ENCODE peak calls at places on chromosomes 2 and 18, in seven cellular contexts. J, Q, U, T, Y, K and N are unnamed samples.
A peak's percentile ranks its signal among the peaks of the same experiment; 100 is the strongest.

GRCh38 chr2:102070058-102070642 is 72.4 kb upstream of the IL1R1 start:
- DNase-seq in J (no peak), Q (no peak), U (peak; percentile 96), T (no peak), Y (no peak), K (peak; percentile 97), N (no peak)

GRCh38 chr2:207166349-207167128 is 791 bp upstream of the KLF7 start:
- DNase-seq in J (peak; percentile 70), Q (peak; percentile 74), U (peak; percentile 89), T (peak; percentile 64), Y (peak; percentile 92), K (peak; percentile 86), N (peak; percentile 79)

GRCh38 chr2:168849610-168850009 is 40.6 kb downstream of the SPC25 start:
- DNase-seq in J (peak; percentile 87), Q (peak; percentile 76), U (peak; percentile 48), T (no peak), Y (peak; percentile 43), K (peak; percentile 47), N (no peak)

GRCh38 chr18:37668971-37669747 is 103.6 kb upstream of the CELF4 start:
- DNase-seq in J (no peak), Q (no peak), U (no peak), T (no peak), Y (peak; percentile 64), K (no peak), N (no peak)

GRCh38 chr2:143157001-143157798 is 28.0 kb downstream of the ARHGAP15 start:
- DNase-seq in J (no peak), Q (no peak), U (no peak), T (no peak), Y (no peak), K (no peak), N (no peak)

GRCh38 chr2:212777020-212777491 is 238.5 kb upstream of the ERBB4 start:
- DNase-seq in J (peak; percentile 47), Q (peak; percentile 19), U (no peak), T (no peak), Y (peak; percentile 77), K (peak; percentile 53), N (peak; percentile 20)

GRCh38 chr2:96549967-96550786 is 13.6 kb downstream of the ARID5A start:
- DNase-seq in J (no peak), Q (peak; percentile 77), U (peak; percentile 82), T (no peak), Y (peak; percentile 55), K (no peak), N (peak; percentile 62)

GRCh38 chr2:95728878-95729511 is 137.2 kb downstream of the TRIM43 start:
- DNase-seq in J (peak; percentile 58), Q (peak; percentile 80), U (peak; percentile 60), T (no peak), Y (no peak), K (peak; percentile 93), N (peak; percentile 81)

GRCh38 chr18:73023975-73024374 is 156.2 kb upstream of the NETO1 start:
- DNase-seq in J (no peak), Q (no peak), U (no peak), T (no peak), Y (no peak), K (no peak), N (no peak)

GRCh38 chr2:174577967-174578589 is 19.5 kb downstream of the WIPF1 start:
- DNase-seq in J (peak; percentile 61), Q (peak; percentile 23), U (no peak), T (no peak), Y (peak; percentile 38), K (peak; percentile 78), N (no peak)

GRCh38 chr2:241844066-241844728 is 14.5 kb downstream of the PDCD1 start:
- DNase-seq in J (peak; percentile 65), Q (peak; percentile 64), U (peak; percentile 85), T (peak; percentile 55), Y (peak; percentile 79), K (peak; percentile 32), N (no peak)
- H3K4me3 ChIP-seq in J (no peak overlapping the region), Q (peak overlapping the region; percentile 22), U (peak overlapping the region; percentile 60), T (peak overlapping the region; percentile 56), Y (peak overlapping the region; percentile 38), K (peak overlapping the region; percentile 47), N (no peak overlapping the region)

DNA sequence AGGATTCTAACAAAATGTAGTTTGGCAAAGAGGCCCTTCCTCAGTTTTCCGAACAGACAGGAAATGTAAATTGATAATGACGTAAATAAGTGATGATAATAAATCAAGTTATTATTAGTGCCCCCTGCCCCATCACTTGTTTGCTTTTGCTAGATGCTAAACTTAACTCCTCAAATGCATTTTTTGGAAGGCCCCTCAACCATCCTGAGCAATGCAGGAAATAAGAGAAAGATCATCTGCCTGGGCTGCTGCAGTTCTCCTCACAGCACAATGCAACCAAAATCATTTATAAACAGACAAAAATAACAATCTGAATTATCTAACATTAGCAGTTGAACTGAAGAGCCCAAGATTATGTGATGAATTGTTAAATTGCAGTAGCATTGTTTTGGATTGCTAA is 62.6 kb upstream of the PSMD14 start:
- DNase-seq in J (no peak), Q (no peak), U (no peak), T (no peak), Y (no peak), K (no peak), N (no peak)
- H3K27ac ChIP-seq in J (no peak overlapping the region), Q (no peak overlapping the region), U (no peak overlapping the region), T (peak overlapping the region; percentile 83), Y (no peak overlapping the region), K (no peak overlapping the region), N (no peak overlapping the region)

DNA sequence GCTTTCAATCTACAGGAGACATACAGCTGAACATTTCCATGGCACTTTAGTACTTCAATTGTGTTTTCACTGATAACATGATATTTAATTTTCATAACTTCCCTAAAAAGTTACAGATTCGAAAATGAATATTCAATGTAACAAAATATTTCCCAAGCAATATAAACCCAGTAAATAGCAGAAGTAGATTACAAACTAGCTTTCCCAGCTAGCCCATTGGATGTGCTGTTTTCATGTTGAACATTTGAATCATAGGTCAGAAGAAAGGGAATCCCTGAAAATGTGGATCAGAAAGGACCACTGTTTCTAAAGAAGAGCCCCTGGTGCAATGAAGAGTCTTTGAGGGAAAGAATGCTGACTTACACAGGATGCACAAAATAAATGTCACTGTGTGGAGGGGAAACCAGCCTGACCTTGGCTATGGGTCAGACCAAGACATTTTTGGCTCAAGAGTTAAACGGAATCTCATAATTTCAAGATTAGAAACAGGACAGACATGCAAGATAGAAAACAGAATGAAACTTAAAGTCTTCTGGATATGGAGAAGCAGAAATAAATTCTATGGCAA is 22.4 kb downstream of the CYTIP start:
- DNase-seq in J (no peak), Q (no peak), U (no peak), T (no peak), Y (no peak), K (no peak), N (no peak)
- H3K36me3 ChIP-seq in J (peaks cover 23% of the 10 kb centered on the region), Q (no peaks in the 10 kb centered on the region), U (no peaks in the 10 kb centered on the region), T (peaks cover 87% of the 10 kb centered on the region), Y (no peaks in the 10 kb centered on the region), K (no peaks in the 10 kb centered on the region), N (no peaks in the 10 kb centered on the region)

DNA sequence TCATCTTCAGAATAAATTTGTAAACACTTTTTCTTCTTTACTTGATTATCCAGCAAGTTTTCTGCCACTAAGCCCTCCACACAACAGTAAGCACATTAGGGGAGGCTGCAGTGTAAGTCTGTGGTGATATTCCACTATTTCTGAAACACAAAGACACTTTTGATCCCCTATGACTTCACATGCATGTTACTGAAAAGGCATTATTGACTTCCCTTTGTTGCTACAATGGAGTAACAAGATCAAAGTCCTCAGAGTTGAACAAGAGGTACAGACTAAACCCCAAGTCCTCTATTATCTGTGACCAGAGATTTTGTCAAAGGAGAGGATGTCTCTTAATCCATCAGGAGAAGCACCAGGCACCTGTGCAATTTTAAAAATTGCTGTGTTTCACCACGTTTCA is 157.9 kb downstream of the CD226 start:
- DNase-seq in J (no peak), Q (no peak), U (no peak), T (no peak), Y (peak; percentile 7), K (no peak), N (no peak)
- H3K4me3 ChIP-seq in J (no peak overlapping the region), Q (no peak overlapping the region), U (no peak overlapping the region), T (no peak overlapping the region), Y (no peak overlapping the region), K (no peak overlapping the region), N (no peak overlapping the region)

GRCh38 chr18:62721837-62722795 is 6.8 kb downstream of the PHLPP1 start:
- DNase-seq in J (no peak), Q (no peak), U (no peak), T (no peak), Y (no peak), K (no peak), N (no peak)
- H3K27ac ChIP-seq in J (no peak overlapping the region), Q (no peak overlapping the region), U (no peak overlapping the region), T (no peak overlapping the region), Y (no peak overlapping the region), K (no peak overlapping the region), N (no peak overlapping the region)

GRCh38 chr2:27038012-27038411 is 5.2 kb downstream of the TMEM214 start:
- DNase-seq in J (no peak), Q (no peak), U (no peak), T (no peak), Y (no peak), K (no peak), N (no peak)
- H3K36me3 ChIP-seq in J (peaks cover 11% of the 10 kb centered on the region), Q (peaks cover 21% of the 10 kb centered on the region), U (peaks cover 68% of the 10 kb centered on the region), T (peaks cover 66% of the 10 kb centered on the region), Y (no peaks in the 10 kb centered on the region), K (peaks cover 51% of the 10 kb centered on the region), N (peaks cover 77% of the 10 kb centered on the region)